ENCODE peak calls at places on chromosome 1, in four cellular contexts. L is fibroblast of mammary gland, F is prostate gland, A is psoas muscle. P is an unnamed sample.

GRCh38 chr1:3772027-3772714 is 378 bp upstream of the SMIM1 start:
- DNase-seq in L (peak; percentile 35), A (peak; percentile 90), F (peak; percentile 89), P (peak; percentile 46)

GRCh38 chr1:224592636-224593579 is 23.2 kb upstream of the CNIH3 start:
- DNase-seq in A (peak; percentile 19), F (no peak), L (peak; percentile 86), P (peak; percentile 84)

GRCh38 chr1:24362982-24363614 is 43.9 kb downstream of the GRHL3 start:
- DNase-seq in F (no peak), L (peak; percentile 99), A (peak; percentile 20), P (peak; percentile 92)

GRCh38 chr1:84090447-84091244 is 53.4 kb upstream of the PRKACB start:
- DNase-seq in A (no peak), F (no peak), L (no peak), P (no peak)

GRCh38 chr1:210796421-210796820 is 337.5 kb downstream of the KCNH1 start:
- DNase-seq in F (no peak), L (no peak), A (no peak), P (no peak)

GRCh38 chr1:43366179-43366578 is 1.6 kb downstream of the ELOVL1 start:
- DNase-seq in A (no peak), L (no peak), F (peak; percentile 85), P (no peak)

GRCh38 chr1:35807614-35808375 is at the start of gene AGO4:
- DNase-seq in L (peak; percentile 30), F (peak; percentile 47), A (peak; percentile 74), P (peak; percentile 35)

GRCh38 chr1:161499099-161500078 is 5.9 kb upstream of the FCGR2A start:
- DNase-seq in F (no peak), A (no peak), L (no peak), P (peak; percentile 20)

GRCh38 chr1:47950481-47950880 is 46.7 kb downstream of the TRABD2B start:
- DNase-seq in A (no peak), F (no peak), L (no peak), P (no peak)

GRCh38 chr1:170213598-170213997 is 67.8 kb downstream of the NTMT2 start:
- DNase-seq in F (no peak), A (peak; percentile 23), L (no peak), P (peak; percentile 66)

GRCh38 chr1:76336951-76337371 is 262.4 kb downstream of the ST6GALNAC3 start:
- DNase-seq in L (peak; percentile 92), A (peak; percentile 30), F (no peak), P (peak; percentile 73)

GRCh38 chr1:153866045-153866850 is 56.5 kb downstream of the GATAD2B start:
- DNase-seq in F (no peak), A (no peak), L (peak; percentile 84), P (peak; percentile 73)

GRCh38 chr1:38018864-38019343 is 6.4 kb downstream of the UTP11 start:
- DNase-seq in A (no peak), L (peak; percentile 67), F (no peak), P (peak; percentile 69)

GRCh38 chr1:159079518-159079917 is 3.0 kb upstream of the AIM2 start:
- DNase-seq in F (no peak), L (no peak), A (no peak), P (no peak)

GRCh38 chr1:166907763-166908162 is 31.7 kb upstream of the TADA1 start:
- DNase-seq in A (no peak), F (no peak), L (no peak), P (no peak)

GRCh38 chr1:53130598-53130877 is 11.9 kb downstream of the SLC1A7 start:
- DNase-seq in A (no peak), F (no peak), L (no peak), P (no peak)

GRCh38 chr1:2830761-2831425 is 29.4 kb upstream of the TTC34 start:
- DNase-seq in A (no peak), F (no peak), L (no peak), P (no peak)

GRCh38 chr1:50858761-50859160 is 101.3 kb downstream of the FAF1 start:
- DNase-seq in A (no peak), L (no peak), F (no peak), P (no peak)

GRCh38 chr1:168373869-168374268 is 93.2 kb downstream of the TBX19 start:
- DNase-seq in F (no peak), A (no peak), L (peak; percentile 25), P (no peak)

DNA sequence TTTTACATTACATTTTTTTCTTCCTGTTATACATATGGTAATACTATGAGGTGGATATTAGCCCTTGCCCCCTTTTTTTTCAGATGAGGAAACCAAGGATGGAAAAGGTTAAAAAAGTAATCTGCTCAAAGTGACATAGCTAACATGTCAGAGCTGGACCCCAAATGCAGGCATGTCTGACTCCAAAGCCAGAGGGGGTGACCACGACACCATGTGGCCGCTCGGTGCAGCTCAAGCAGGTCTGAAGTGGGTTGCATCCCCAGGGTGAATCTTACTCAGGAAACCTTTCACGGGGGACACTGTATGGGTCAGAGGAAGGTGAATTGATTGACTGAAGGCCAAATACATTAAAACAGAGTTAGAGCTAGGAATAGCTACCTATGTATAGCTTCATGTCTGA is 34.8 kb downstream of the CD34 start:
- DNase-seq in A (no peak), L (no peak), F (no peak), P (no peak)
- TF ChIP-seq CTCF in A (peak; percentile 5), L (peak; percentile 2), F (no peak), P (no peak)

GRCh38 chr1:111990026-111990877 is 784 bp upstream of the KCND3 start:
- DNase-seq in L (no peak), A (peak; percentile 49), F (peak; percentile 37), P (no peak)

GRCh38 chr1:111987502-111987901 is 2.0 kb downstream of the KCND3 start:
- DNase-seq in L (no peak), F (peak; percentile 49), A (no peak), P (no peak)

GRCh38 chr1:111989531-111990025 is at the start of gene KCND3:
- DNase-seq in L (peak; percentile 4), F (peak; percentile 34), A (peak; percentile 42), P (no peak)

GRCh38 chr1:111988377-111988742 is 1.1 kb downstream of the KCND3 start:
- DNase-seq in A (no peak), F (no peak), L (no peak), P (no peak)

DNA sequence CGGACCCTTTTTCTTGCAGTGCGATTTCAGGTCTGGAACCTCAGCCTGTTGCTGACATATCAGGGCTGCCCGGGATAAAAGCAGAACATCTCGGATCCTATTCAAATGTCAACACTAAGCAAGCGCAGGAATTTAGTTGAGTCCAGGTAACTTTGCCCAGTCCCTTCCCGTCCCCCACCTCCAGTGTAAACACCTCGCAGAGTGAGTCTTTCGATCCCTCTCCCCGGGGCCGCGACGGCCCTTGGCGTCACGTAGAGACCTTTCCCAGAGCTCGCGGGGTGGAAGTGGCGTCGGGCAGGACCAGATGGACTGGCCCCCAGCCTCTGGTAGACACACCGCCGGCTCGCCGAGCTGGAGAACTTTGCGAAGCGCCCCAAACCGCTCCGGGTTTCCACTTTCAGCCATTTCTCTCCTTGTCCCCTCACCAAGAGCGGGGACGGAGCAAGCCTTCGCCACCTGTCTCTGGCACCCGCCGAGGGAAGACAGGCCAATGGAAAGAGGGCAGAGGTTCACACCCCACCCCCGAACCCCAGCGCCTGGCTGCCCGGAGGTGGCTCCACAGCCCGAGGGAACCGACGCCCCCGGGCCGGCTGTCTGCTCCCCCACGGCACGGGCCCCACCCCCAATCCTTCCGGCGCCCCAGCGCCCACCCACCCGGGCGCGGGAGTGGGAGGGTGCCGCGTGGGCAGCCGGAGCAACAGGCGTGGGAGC is 570 bp downstream of the KCND3 start:
- DNase-seq in L (no peak), F (peak; percentile 28), A (peak; percentile 18), P (no peak)
- H3K4me3 ChIP-seq in L (no peak overlapping the region), F (peak overlapping the region; percentile 54), A (peak overlapping the region; percentile 79), P (peak overlapping the region; percentile 45)

GRCh38 chr1:28508435-28508754 is 2.6 kb downstream of the RCC1 start:
- DNase-seq in L (peak; percentile 21), F (no peak), A (no peak), P (no peak)

GRCh38 chr1:28507247-28507645 is 1.4 kb downstream of the RCC1 start:
- DNase-seq in F (no peak), L (peak; percentile 11), A (no peak), P (peak; percentile 35)

GRCh38 chr1:28507646-28508434 is 2.0 kb downstream of the RCC1 start:
- DNase-seq in L (peak; percentile 12), A (no peak), F (no peak), P (peak; percentile 11)

GRCh38 chr1:28505406-28506187 is at the start of gene RCC1:
- DNase-seq in F (peak; percentile 96), A (peak; percentile 97), L (peak; percentile 99), P (peak; percentile 100)

GRCh38 chr1:28506907-28507246 is 1.0 kb downstream of the RCC1 start:
- DNase-seq in L (peak; percentile 10), F (no peak), A (no peak), P (no peak)
- TF ChIP-seq CTCF in L (no peak), F (no peak), A (no peak), P (no peak)

DNA sequence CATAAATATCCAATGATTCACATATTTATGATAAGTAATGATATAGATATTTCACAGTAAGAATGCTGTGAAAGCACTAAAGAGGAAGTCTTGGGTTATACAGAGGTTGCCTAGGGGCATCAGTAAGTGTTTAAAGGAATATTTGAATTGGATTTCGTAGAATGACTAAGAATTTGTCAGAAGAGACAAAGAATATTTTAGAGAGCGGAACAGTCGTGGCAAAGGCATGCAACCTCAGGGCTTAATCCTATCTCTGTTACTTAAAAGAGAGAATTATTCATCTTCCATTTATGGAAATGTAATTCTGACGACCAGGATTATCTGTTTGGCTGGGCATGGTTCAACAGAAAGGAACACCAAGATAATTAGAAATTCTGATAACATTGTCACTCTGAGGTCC is 171.9 kb upstream of the NR5A2 start:
- DNase-seq in A (no peak), F (no peak), L (peak; percentile 52), P (peak; percentile 56)
- H3K4me3 ChIP-seq in A (no peak overlapping the region), F (no peak overlapping the region), L (no peak overlapping the region), P (no peak overlapping the region)

GRCh38 chr1:27321813-27322568 is at the start of gene TMEM222:
- DNase-seq in F (peak; percentile 97), A (peak; percentile 99), L (peak; percentile 95), P (peak; percentile 94)
- TF ChIP-seq CTCF in F (no peak), A (peak; percentile 17), L (no peak), P (peak; percentile 13)

GRCh38 chr1:222357252-222357651 is 190.7 kb downstream of the HHIPL2 start:
- DNase-seq in A (no peak), F (no peak), L (no peak), P (no peak)
- H3K4me3 ChIP-seq in A (no peak overlapping the region), F (no peak overlapping the region), L (no peak overlapping the region), P (no peak overlapping the region)

GRCh38 chr1:155938220-155938627 is 3.2 kb upstream of the RXFP4 start:
- DNase-seq in L (peak; percentile 71), F (peak; percentile 37), A (no peak), P (peak; percentile 80)
- TF ChIP-seq CTCF in L (peak; percentile 71), F (peak; percentile 17), A (peak; percentile 73), P (peak; percentile 69)

P was measured in fibroblast of the aortic adventitia.